ENCODE peak calls at places on chromosomes 3 and 15, in ten cellular contexts. A is breast epithelium, H is prostate gland, T is transverse colon, S is upper lobe of left lung, L is GM12891, X is spleen, G is H1, R is sigmoid colon, F is suprapubic skin. V is an unnamed sample.

GRCh38 chr3:47370887-47371697 is 9.7 kb upstream of the PTPN23 start:
- DNase-seq in S (no peak), L (peak), T (peak), F (no peak), R (no peak), H (no peak), A (no peak), X (peak), G (peak), V (peak)

GRCh38 chr3:8182904-8183303 is 318.7 kb upstream of the LMCD1 start:
- DNase-seq in R (no peak), H (no peak), G (no peak), X (no peak), A (no peak), T (no peak), F (no peak), L (no peak), S (no peak), V (no peak)

GRCh38 chr3:113668015-113668414 is 28.4 kb downstream of the USF3 start:
- DNase-seq in F (no peak), S (no peak), H (no peak), R (no peak), X (no peak), A (no peak), L (no peak), G (no peak), T (no peak), V (no peak)

GRCh38 chr15:34855893-34856292 is 60.5 kb upstream of the ACTC1 start:
- DNase-seq in A (no peak), H (no peak), G (no peak), R (no peak), X (no peak), T (no peak), L (no peak), F (no peak), S (no peak), V (no peak)

GRCh38 chr3:102038477-102039142 is 189.3 kb downstream of the NFKBIZ start:
- DNase-seq in R (no peak), A (no peak), G (no peak), X (no peak), S (no peak), F (no peak), L (no peak), T (no peak), H (no peak), V (no peak)

GRCh38 chr15:87619161-87619960 is 637.2 kb downstream of the NTRK3 start:
- DNase-seq in T (no peak), A (no peak), X (no peak), G (no peak), H (no peak), L (no peak), S (peak), F (no peak), R (no peak), V (no peak)

GRCh38 chr3:100057716-100058575 is 56.4 kb downstream of the FILIP1L start:
- DNase-seq in X (no peak), T (no peak), H (no peak), L (no peak), A (no peak), F (no peak), R (no peak), G (no peak), S (no peak), V (no peak)

GRCh38 chr15:29123171-29123570 is 146.5 kb downstream of the NSMCE3 start:
- DNase-seq in X (peak), L (no peak), R (peak), F (no peak), S (no peak), T (no peak), G (no peak), A (no peak), H (no peak), V (no peak)

GRCh38 chr3:136544532-136544931 is 207.6 kb downstream of the STAG1 start:
- DNase-seq in F (no peak), L (no peak), R (no peak), T (no peak), S (no peak), H (no peak), X (no peak), G (no peak), A (no peak), V (no peak)

GRCh38 chr15:62647195-62647865 is 395.2 kb upstream of the TPM1 start:
- DNase-seq in T (peak), G (no peak), R (no peak), H (no peak), X (no peak), F (no peak), L (no peak), A (no peak), S (no peak), V (no peak)

GRCh38 chr3:101842245-101842934 is 6.9 kb upstream of the NFKBIZ start:
- DNase-seq in A (no peak), F (no peak), G (peak), R (no peak), H (no peak), S (no peak), L (no peak), X (no peak), T (no peak), V (no peak)

GRCh38 chr3:36077320-36077719 is 303.0 kb upstream of the STAC start:
- DNase-seq in S (no peak), X (no peak), H (no peak), R (no peak), T (no peak), F (no peak), L (no peak), G (no peak), A (no peak), V (no peak)

GRCh38 chr3:34175636-34176186 is 377.3 kb downstream of the PDCD6IP start:
- DNase-seq in H (no peak), L (no peak), S (no peak), G (no peak), R (no peak), T (no peak), A (no peak), X (no peak), F (no peak), V (no peak)

GRCh38 chr3:188974856-188975611 is 196.7 kb upstream of the TPRG1 start:
- DNase-seq in A (no peak), H (no peak), T (no peak), R (no peak), S (no peak), G (no peak), L (no peak), X (no peak), F (no peak), V (no peak)

GRCh38 chr3:184289426-184289938 is 9.6 kb upstream of the PSMD2 start:
- DNase-seq in L (peak), G (peak), H (peak), S (no peak), R (no peak), T (peak), A (no peak), X (no peak), F (no peak), V (peak)

GRCh38 chr15:88911766-88912118 is 1.4 kb downstream of the MFGE8 start:
- DNase-seq in G (no peak), T (no peak), F (no peak), H (no peak), S (no peak), R (peak), A (no peak), X (no peak), L (no peak), V (no peak)

GRCh38 chr3:44682182-44682896 is 30.1 kb upstream of the ZNF502 start:
- DNase-seq in S (no peak), R (no peak), F (no peak), G (no peak), A (no peak), L (no peak), X (no peak), H (no peak), T (no peak), V (no peak)

GRCh38 chr15:69557340-69558137 is 104.9 kb downstream of the RPLP1 start:
- DNase-seq in S (no peak), T (peak), G (no peak), R (no peak), H (no peak), L (no peak), F (no peak), A (no peak), X (no peak), V (no peak)

GRCh38 chr3:149702691-149703426 is 45.0 kb upstream of the WWTR1 start:
- DNase-seq in T (no peak), S (no peak), X (no peak), F (no peak), G (no peak), A (no peak), L (no peak), H (no peak), R (no peak), V (no peak)

GRCh38 chr3:15964605-15965061 is 166.9 kb upstream of the ANKRD28 start:
- DNase-seq in H (no peak), L (no peak), G (no peak), R (peak), T (no peak), X (no peak), F (no peak), A (no peak), S (no peak), V (no peak)

GRCh38 chr3:119310052-119310451 is 15.9 kb downstream of the ARHGAP31 start:
- DNase-seq in G (no peak), S (no peak), F (no peak), X (no peak), A (no peak), R (no peak), L (no peak), H (no peak), T (no peak), V (no peak)

GRCh38 chr3:183817639-183818038 is 7.7 kb downstream of the MAP6D1 start:
- DNase-seq in F (no peak), S (no peak), G (no peak), L (no peak), X (peak), H (no peak), A (no peak), T (no peak), R (no peak), V (no peak)

GRCh38 chr15:65535192-65535591 is 4.9 kb downstream of the HACD3 start:
- DNase-seq in T (no peak), A (no peak), R (no peak), S (no peak), X (no peak), F (no peak), H (no peak), G (no peak), L (no peak), V (no peak)

GRCh38 chr3:129439817-129440647 is at the start of the genes IFT122 and MBD4:
- DNase-seq in R (peak), G (peak), T (peak), X (peak), A (peak), F (peak), S (peak), L (peak), H (peak), V (peak)
- TF ChIP-seq POLR2A in R (peak), G (peak), T (peak), X (peak), A (peak), F (peak), S (peak), L (peak), H (peak), V (peak)

DNA sequence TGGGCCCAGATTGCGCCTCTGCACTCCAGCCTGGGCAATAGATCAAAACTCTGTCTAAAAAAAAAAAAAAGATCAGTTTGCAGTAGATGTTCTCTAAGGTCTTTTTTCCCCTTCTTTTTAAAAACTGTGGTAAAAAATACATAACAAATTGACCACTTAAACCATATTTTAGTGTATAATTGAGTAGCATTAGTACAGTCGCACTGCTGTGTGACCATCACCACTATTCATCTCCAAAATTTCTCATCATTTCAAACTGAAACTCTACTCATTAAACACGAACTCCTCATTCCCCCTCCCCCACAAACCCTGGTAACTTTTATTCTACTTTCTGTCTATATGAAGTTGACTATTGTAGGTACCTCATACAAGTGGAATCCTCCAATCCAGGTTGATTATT is 160.3 kb downstream of the PEX5L start:
- DNase-seq in T (no peak), G (no peak), X (no peak), L (no peak), F (no peak), R (no peak), H (no peak), S (no peak), A (no peak), V (no peak)
- TF ChIP-seq POLR2AphosphoS5 in T (no peak), G (no peak), X (no peak), L (no peak), F (no peak), R (no peak), H (no peak), S (no peak), A (no peak), V (no peak)

GRCh38 chr3:153055217-153055616 is 106.8 kb upstream of the RAP2B start:
- DNase-seq in G (no peak), R (no peak), S (no peak), H (no peak), X (no peak), F (no peak), L (no peak), T (no peak), A (no peak), V (no peak)
- TF ChIP-seq POLR2A in G (no peak), R (no peak), S (no peak), H (no peak), X (no peak), F (no peak), L (no peak), T (no peak), A (no peak), V (no peak)

DNA sequence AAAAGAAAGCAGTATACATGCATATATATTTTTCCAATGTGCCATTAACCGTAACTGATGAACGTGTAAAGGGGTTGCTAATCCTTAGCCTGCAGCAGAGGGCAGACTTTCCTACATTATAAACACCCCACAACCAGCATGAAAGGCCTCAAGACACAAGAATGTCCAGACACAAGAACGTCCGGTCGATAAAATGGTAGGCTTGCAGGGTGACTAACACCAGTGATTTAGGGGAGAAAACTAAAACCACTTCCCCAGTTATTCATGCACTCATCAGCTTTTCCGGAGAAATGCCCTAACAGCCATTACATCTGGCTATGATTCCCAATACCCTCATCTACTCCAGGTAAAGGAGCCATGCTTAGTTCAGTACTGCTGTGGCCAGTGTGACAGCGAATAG is 57.4 kb downstream of the LRTM1 start:
- DNase-seq in H (peak), S (no peak), F (no peak), L (no peak), G (no peak), A (no peak), R (no peak), X (no peak), T (no peak), V (no peak)
- TF ChIP-seq POLR2AphosphoS5 in H (no peak), S (no peak), F (no peak), L (no peak), G (no peak), A (no peak), R (no peak), X (no peak), T (no peak), V (no peak)

DNA sequence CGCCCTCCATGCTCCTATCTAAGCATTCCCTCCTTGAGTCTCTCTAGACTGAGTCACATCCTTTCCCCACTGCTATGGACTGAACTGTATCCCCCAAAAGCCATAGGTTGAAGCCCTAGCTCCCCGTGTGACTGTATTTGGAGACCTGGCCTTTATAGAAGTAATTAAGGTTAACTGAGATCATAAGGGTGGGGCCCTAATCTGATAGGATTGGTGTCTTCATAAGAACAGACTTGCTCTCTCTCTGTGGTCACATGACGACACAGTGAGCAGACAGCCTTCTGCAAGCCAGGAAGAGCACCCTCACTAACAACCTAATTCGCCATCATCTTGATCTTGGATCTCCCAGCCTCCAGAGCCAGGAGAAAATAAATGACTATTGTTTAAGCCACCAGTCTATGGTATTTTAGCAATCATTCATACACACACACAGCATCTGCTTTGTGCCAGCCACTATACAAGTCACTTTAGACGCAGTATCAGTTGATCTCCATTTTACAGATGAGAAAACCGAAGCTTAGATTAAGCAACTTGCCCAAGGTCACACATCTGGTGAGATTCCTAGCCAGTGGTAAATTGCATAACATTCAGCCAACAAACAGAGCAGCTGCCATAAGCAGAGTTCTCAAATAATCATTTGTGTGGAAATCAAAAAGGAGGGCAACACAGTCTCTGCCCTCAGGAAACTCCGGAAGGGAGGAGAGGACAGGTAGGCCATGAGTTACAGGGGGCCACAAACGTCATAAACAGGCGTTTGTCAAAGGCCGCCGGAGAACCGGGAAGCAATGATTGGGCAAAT is 66.3 kb upstream of the HES1 start:
- DNase-seq in A (no peak), R (no peak), H (no peak), S (no peak), F (no peak), G (no peak), T (no peak), X (no peak), L (no peak), V (no peak)
- TF ChIP-seq POLR2A in A (no peak), R (no peak), H (no peak), S (no peak), F (no peak), G (no peak), T (no peak), X (no peak), L (no peak), V (no peak)

GRCh38 chr3:69558912-69559311 is 173.0 kb upstream of the FRMD4B start:
- DNase-seq in H (peak), S (no peak), R (peak), G (no peak), F (peak), L (no peak), A (no peak), T (no peak), X (no peak), V (no peak)

GRCh38 chr3:69562001-69562400 is 176.1 kb upstream of the FRMD4B start:
- DNase-seq in X (no peak), F (no peak), T (no peak), G (no peak), R (no peak), H (no peak), S (no peak), L (no peak), A (no peak), V (no peak)

GRCh38 chr3:69565316-69565715 is 173.9 kb upstream of the MITF start:
- DNase-seq in T (no peak), R (no peak), G (no peak), S (no peak), X (no peak), A (no peak), F (no peak), L (no peak), H (no peak), V (no peak)

GRCh38 chr3:69563968-69564367 is 175.3 kb upstream of the MITF start:
- DNase-seq in H (no peak), F (no peak), R (no peak), T (no peak), A (no peak), G (no peak), S (no peak), X (no peak), L (no peak), V (no peak)

GRCh38 chr3:69560818-69561217 is 174.9 kb upstream of the FRMD4B start:
- DNase-seq in H (no peak), A (no peak), S (no peak), R (no peak), F (no peak), T (no peak), X (no peak), L (no peak), G (no peak), V (no peak)
- TF ChIP-seq POLR2AphosphoS5 in H (no peak), A (no peak), S (no peak), R (no peak), F (no peak), T (no peak), X (no peak), L (no peak), G (no peak), V (no peak)

GRCh38 chr3:195909294-195909644 is 918 bp upstream of the TNK2 start:
- DNase-seq in L (no peak), H (no peak), S (peak), T (peak), A (no peak), X (no peak), F (peak), R (no peak), G (peak), V (no peak)

GRCh38 chr3:195908439-195909293 is at the start of gene TNK2:
- DNase-seq in G (peak), S (peak), A (no peak), L (no peak), X (peak), T (peak), F (peak), H (no peak), R (peak), V (no peak)

GRCh38 chr3:195905970-195906864 is 2.1 kb downstream of the TNK2 start:
- DNase-seq in X (peak), F (peak), S (no peak), R (peak), H (peak), G (no peak), L (no peak), A (no peak), T (no peak), V (no peak)

GRCh38 chr3:195906865-195907729 is 1.3 kb downstream of the TNK2 start:
- DNase-seq in A (no peak), S (peak), F (peak), T (peak), H (peak), X (peak), G (no peak), L (no peak), R (peak), V (no peak)

DNA sequence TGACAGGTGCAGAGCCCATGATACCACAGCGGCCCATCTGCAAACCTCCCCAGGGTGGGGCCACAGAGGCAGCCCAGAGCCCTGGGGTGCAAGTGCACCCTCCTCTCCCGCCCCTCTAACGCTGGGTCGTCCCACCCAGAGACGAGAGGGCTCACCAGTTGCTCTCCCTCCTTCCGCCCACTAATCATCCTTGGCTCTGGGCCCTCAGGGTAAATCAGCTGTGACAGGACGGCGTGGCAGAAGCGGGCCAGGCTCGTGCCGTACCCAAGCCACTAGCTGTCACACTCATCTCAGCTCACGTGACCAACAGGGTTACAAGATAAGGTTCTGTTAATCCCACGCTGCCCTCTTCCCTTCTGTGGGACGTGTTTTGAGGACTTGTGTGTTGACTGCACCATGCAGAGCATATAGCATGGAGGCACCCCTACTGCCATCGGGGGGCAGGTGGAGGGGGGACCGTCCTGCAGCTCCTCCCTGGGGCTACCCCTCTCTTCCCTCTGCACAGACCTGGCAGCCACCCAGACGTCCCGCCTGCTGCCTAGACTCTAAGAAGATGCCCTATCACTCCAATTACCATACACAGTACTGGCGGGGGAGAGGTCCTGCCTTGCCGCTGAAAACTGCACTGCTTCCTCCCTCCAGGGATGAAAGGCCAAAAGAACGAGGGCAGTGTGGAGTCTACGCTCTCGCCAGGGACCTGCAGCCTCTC is 467 bp downstream of the TNK2 start:
- DNase-seq in T (peak), X (peak), G (no peak), F (peak), S (peak), R (peak), A (no peak), H (peak), L (no peak), V (no peak)
- TF ChIP-seq POLR2A in T (no peak), X (peak), G (no peak), F (no peak), S (no peak), R (no peak), A (no peak), H (no peak), L (no peak), V (no peak)

DNA sequence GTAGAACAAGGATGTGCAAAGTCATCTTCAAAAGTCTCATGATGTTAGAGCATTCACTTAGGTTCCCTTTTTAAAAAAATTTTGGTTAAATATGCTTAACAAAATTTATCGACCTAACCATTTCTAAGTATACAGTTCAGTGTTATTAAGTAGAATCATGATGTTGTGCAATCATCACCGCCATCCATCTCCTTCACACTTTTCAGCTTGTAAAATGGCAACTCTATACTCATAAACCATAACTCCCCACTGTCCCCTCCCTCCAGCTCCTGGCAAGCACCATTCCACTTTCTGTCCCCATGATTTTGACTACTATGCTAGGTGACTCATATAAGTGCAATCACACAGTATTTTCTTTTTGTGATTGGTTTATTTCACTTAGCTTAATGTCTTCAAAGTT is 895.0 kb downstream of the TBL1XR1 start:
- DNase-seq in L (no peak), G (no peak), S (no peak), R (no peak), H (no peak), T (no peak), A (no peak), F (no peak), X (no peak), V (no peak)
- TF ChIP-seq POLR2AphosphoS5 in L (no peak), G (peak), S (no peak), R (no peak), H (no peak), T (no peak), A (no peak), F (no peak), X (no peak), V (no peak)

V was measured in GM12892.